ENCODE peak calls at places on chromosomes 5 and 9, in ten cellular contexts. One of them, this sample, is unnamed.

GRCh38 chr9:136111910-136112309 is 6.8 kb downstream of the TMEM250 start:
- DNase-seq in tibial nerve: no peak
- DNase-seq in A549: no peak
- DNase-seq in sigmoid colon: no peak
- DNase-seq in H1: no peak
- DNase-seq in transverse colon: no peak
- DNase-seq in suprapubic skin: no peak
- DNase-seq in HepG2: no peak
- DNase-seq in ovary: no peak
- DNase-seq in SK-N-SH: no peak
- DNase-seq in this sample: no peak

GRCh38 chr5:76980518-76981144 is 27.8 kb downstream of the CRHBP start:
- DNase-seq in tibial nerve: no peak
- DNase-seq in HepG2: no peak
- DNase-seq in sigmoid colon: no peak
- DNase-seq in H1: no peak
- DNase-seq in A549: no peak
- DNase-seq in ovary: no peak
- DNase-seq in suprapubic skin: no peak
- DNase-seq in transverse colon: no peak
- DNase-seq in SK-N-SH: no peak
- DNase-seq in this sample: no peak

GRCh38 chr5:65198777-65199120 is 283.0 kb downstream of the ADAMTS6 start:
- DNase-seq in A549: peak
- DNase-seq in suprapubic skin: no peak
- DNase-seq in SK-N-SH: no peak
- DNase-seq in H1: no peak
- DNase-seq in tibial nerve: no peak
- DNase-seq in transverse colon: no peak
- DNase-seq in sigmoid colon: no peak
- DNase-seq in HepG2: peak
- DNase-seq in ovary: no peak
- DNase-seq in this sample: no peak

GRCh38 chr9:86353591-86354047 is 591 bp downstream of the TUT7 start:
- DNase-seq in ovary: no peak
- DNase-seq in sigmoid colon: no peak
- DNase-seq in H1: no peak
- DNase-seq in HepG2: peak
- DNase-seq in tibial nerve: no peak
- DNase-seq in A549: peak
- DNase-seq in suprapubic skin: no peak
- DNase-seq in transverse colon: peak
- DNase-seq in SK-N-SH: no peak
- DNase-seq in this sample: peak

GRCh38 chr5:40401965-40402364 is 277.8 kb upstream of the PTGER4 start:
- DNase-seq in suprapubic skin: no peak
- DNase-seq in H1: no peak
- DNase-seq in transverse colon: no peak
- DNase-seq in sigmoid colon: no peak
- DNase-seq in A549: no peak
- DNase-seq in tibial nerve: no peak
- DNase-seq in HepG2: no peak
- DNase-seq in ovary: no peak
- DNase-seq in SK-N-SH: no peak
- DNase-seq in this sample: no peak

GRCh38 chr9:135220601-135221575 is 133.4 kb downstream of the OLFM1 start:
- DNase-seq in tibial nerve: no peak
- DNase-seq in A549: no peak
- DNase-seq in SK-N-SH: no peak
- DNase-seq in transverse colon: peak
- DNase-seq in HepG2: no peak
- DNase-seq in suprapubic skin: peak
- DNase-seq in sigmoid colon: peak
- DNase-seq in H1: no peak
- DNase-seq in ovary: peak
- DNase-seq in this sample: no peak

GRCh38 chr5:72110401-72111013 is 3.2 kb downstream of the MAP1B start:
- DNase-seq in A549: no peak
- DNase-seq in transverse colon: no peak
- DNase-seq in HepG2: no peak
- DNase-seq in sigmoid colon: no peak
- DNase-seq in SK-N-SH: peak
- DNase-seq in suprapubic skin: no peak
- DNase-seq in H1: no peak
- DNase-seq in tibial nerve: no peak
- DNase-seq in ovary: no peak
- DNase-seq in this sample: no peak

GRCh38 chr9:136896027-136896426 is 9.7 kb downstream of the TRAF2 start:
- DNase-seq in tibial nerve: no peak
- DNase-seq in A549: no peak
- DNase-seq in SK-N-SH: no peak
- DNase-seq in suprapubic skin: no peak
- DNase-seq in ovary: no peak
- DNase-seq in H1: no peak
- DNase-seq in sigmoid colon: no peak
- DNase-seq in HepG2: no peak
- DNase-seq in transverse colon: no peak
- DNase-seq in this sample: no peak

GRCh38 chr5:58925627-58926545 is 343.0 kb downstream of the RAB3C start:
- DNase-seq in sigmoid colon: no peak
- DNase-seq in HepG2: no peak
- DNase-seq in A549: no peak
- DNase-seq in ovary: no peak
- DNase-seq in transverse colon: no peak
- DNase-seq in suprapubic skin: no peak
- DNase-seq in tibial nerve: no peak
- DNase-seq in SK-N-SH: no peak
- DNase-seq in H1: no peak
- DNase-seq in this sample: no peak

GRCh38 chr9:133130721-133131244 is 9.7 kb upstream of the RALGDS start:
- DNase-seq in ovary: no peak
- DNase-seq in SK-N-SH: no peak
- DNase-seq in H1: no peak
- DNase-seq in sigmoid colon: no peak
- DNase-seq in suprapubic skin: no peak
- DNase-seq in HepG2: no peak
- DNase-seq in A549: no peak
- DNase-seq in transverse colon: peak
- DNase-seq in tibial nerve: no peak
- DNase-seq in this sample: no peak

GRCh38 chr9:75063556-75064305 is 24.2 kb downstream of the NMRK1 start:
- DNase-seq in sigmoid colon: no peak
- DNase-seq in ovary: no peak
- DNase-seq in transverse colon: no peak
- DNase-seq in H1: no peak
- DNase-seq in tibial nerve: no peak
- DNase-seq in HepG2: no peak
- DNase-seq in suprapubic skin: no peak
- DNase-seq in SK-N-SH: no peak
- DNase-seq in A549: no peak
- DNase-seq in this sample: no peak

GRCh38 chr9:137085918-137086530 is 761 bp upstream of the MAN1B1 start:
- DNase-seq in suprapubic skin: peak
- DNase-seq in ovary: no peak
- DNase-seq in tibial nerve: peak
- DNase-seq in SK-N-SH: peak
- DNase-seq in HepG2: no peak
- DNase-seq in A549: peak
- DNase-seq in H1: no peak
- DNase-seq in transverse colon: peak
- DNase-seq in sigmoid colon: no peak
- DNase-seq in this sample: peak

GRCh38 chr5:74044936-74045335 is 418.9 kb downstream of the ARHGEF28 start:
- DNase-seq in H1: no peak
- DNase-seq in SK-N-SH: no peak
- DNase-seq in suprapubic skin: no peak
- DNase-seq in sigmoid colon: no peak
- DNase-seq in ovary: no peak
- DNase-seq in tibial nerve: no peak
- DNase-seq in HepG2: no peak
- DNase-seq in A549: no peak
- DNase-seq in transverse colon: no peak
- DNase-seq in this sample: no peak

DNA sequence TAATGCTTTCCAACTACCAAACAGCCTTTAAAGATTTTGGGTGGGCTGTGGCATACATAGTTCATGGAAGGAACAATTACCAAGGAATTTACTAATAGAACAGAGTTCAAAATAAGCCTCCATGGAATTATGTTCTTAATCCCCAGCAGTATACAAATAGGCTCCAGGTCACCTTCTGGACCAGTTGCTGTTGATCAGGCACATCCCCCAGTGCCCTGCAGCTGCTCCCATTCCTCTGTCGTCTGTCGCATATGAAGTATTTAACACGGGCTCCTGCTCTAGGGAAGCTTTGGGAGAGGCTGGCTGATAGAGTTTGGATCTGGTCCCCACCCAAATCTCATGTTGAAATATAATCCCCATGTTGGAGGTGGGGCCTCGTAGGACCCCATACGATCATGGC is 17.8 kb downstream of the SHC3 start:
- DNase-seq in H1: no peak
- DNase-seq in HepG2: no peak
- DNase-seq in suprapubic skin: no peak
- DNase-seq in sigmoid colon: no peak
- DNase-seq in ovary: no peak
- DNase-seq in SK-N-SH: no peak
- DNase-seq in A549: no peak
- DNase-seq in transverse colon: no peak
- DNase-seq in tibial nerve: no peak
- DNase-seq in this sample: no peak
- H3K27ac ChIP-seq in H1: no peak
- H3K27ac ChIP-seq in HepG2: no peak
- H3K27ac ChIP-seq in suprapubic skin: no peak
- H3K27ac ChIP-seq in sigmoid colon: no peak
- H3K27ac ChIP-seq in ovary: no peak
- H3K27ac ChIP-seq in SK-N-SH: no peak
- H3K27ac ChIP-seq in A549: no peak
- H3K27ac ChIP-seq in transverse colon: no peak
- H3K27ac ChIP-seq in tibial nerve: no peak
- H3K27ac ChIP-seq in this sample: no peak

DNA sequence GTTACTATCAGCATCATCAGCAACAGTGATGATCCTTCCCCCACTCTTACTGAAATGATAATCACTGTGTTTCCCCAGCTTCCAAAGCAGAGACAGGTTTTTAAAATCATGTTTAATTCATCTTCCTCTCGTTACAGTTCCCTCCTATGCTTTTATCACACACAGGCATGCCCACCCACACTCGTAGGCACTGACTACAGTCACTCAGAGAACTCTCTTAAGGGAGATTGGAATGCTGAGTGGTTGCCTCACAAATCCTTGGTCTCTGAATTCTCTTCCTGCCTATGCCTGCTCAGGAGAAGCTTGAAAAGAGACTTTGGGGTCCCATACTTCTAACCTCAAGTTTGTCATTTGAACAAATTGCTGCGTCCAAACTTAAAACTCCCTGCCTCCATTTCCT is 179.2 kb downstream of the FRMD3 start:
- DNase-seq in A549: no peak
- DNase-seq in sigmoid colon: no peak
- DNase-seq in tibial nerve: no peak
- DNase-seq in ovary: no peak
- DNase-seq in H1: no peak
- DNase-seq in transverse colon: no peak
- DNase-seq in HepG2: no peak
- DNase-seq in SK-N-SH: no peak
- DNase-seq in suprapubic skin: no peak
- DNase-seq in this sample: no peak
- TF ChIP-seq EP300 in A549: no peak
- TF ChIP-seq EP300 in sigmoid colon: no peak
- TF ChIP-seq EP300 in tibial nerve: no peak
- TF ChIP-seq EP300 in ovary: no peak
- TF ChIP-seq EP300 in H1: no peak
- TF ChIP-seq EP300 in transverse colon: no peak
- TF ChIP-seq EP300 in HepG2: no peak
- TF ChIP-seq EP300 in SK-N-SH: no peak
- TF ChIP-seq EP300 in suprapubic skin: no peak
- TF ChIP-seq EP300 in this sample: no peak

DNA sequence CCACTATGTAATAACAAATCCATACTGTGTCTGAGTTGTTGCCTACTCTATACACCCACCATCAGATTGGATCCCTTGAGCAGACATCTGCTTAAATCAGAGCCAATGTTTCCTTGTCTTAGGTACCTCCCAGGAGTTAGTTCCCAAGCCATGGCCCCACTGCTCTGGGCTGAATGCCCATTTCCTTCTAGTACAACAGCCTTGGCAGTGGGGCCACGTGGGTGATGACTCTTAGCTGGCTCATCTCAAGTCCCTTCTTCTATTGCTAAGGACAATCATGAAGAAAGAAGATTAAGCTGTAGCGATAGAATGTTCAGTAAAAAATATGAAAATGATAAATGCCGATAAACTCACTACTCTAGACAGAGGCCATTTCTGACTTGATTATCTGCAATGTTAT is 16.6 kb downstream of the PTGR1 start:
- DNase-seq in H1: no peak
- DNase-seq in SK-N-SH: no peak
- DNase-seq in suprapubic skin: no peak
- DNase-seq in transverse colon: no peak
- DNase-seq in tibial nerve: no peak
- DNase-seq in ovary: no peak
- DNase-seq in HepG2: no peak
- DNase-seq in sigmoid colon: no peak
- DNase-seq in A549: no peak
- DNase-seq in this sample: no peak
- H3K27ac ChIP-seq in H1: no peak
- H3K27ac ChIP-seq in SK-N-SH: no peak
- H3K27ac ChIP-seq in suprapubic skin: no peak
- H3K27ac ChIP-seq in transverse colon: no peak
- H3K27ac ChIP-seq in tibial nerve: no peak
- H3K27ac ChIP-seq in ovary: no peak
- H3K27ac ChIP-seq in HepG2: no peak
- H3K27ac ChIP-seq in sigmoid colon: no peak
- H3K27ac ChIP-seq in A549: no peak
- H3K27ac ChIP-seq in this sample: no peak

DNA sequence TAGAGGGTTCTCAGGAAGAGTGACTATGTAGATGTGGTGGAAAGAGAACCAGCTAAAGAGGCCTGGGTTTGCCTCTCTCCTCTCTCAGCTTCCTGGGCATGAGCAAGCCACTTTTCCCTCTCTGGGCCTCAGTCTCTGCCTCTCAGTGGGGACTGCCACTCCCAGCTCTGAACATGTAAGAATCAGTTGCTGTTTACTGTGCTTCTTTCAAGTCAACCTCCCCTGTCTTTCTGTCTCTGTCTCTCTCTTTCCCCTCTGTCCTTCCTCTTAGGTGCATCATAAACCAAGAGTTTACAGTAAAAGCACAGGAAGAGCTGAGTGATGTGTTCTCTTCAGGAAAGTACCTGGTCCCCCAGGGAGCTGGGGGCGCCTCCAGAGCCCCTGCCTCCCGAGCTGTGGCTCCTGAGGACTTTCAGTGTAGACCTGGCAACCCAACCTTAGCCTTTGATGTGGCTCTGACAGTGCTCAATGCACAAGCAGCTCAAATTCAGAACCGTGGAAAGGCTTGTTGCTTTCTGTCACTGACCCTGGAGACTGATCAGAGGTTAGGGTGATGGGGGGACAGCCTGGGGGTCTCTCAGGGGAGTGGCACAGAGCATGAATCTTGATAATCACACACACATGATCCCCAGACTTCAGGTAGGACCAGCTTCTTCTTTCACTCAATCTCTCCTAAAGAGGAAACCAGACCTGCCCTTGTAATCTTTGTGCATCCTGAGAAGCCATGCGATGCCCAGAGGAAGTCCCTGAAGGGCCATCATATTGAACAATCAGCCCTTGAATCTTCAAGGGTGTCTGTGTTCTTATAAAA is 59.4 kb upstream of the TNFSF8 start:
- DNase-seq in HepG2: no peak
- DNase-seq in ovary: no peak
- DNase-seq in tibial nerve: no peak
- DNase-seq in suprapubic skin: no peak
- DNase-seq in sigmoid colon: no peak
- DNase-seq in H1: no peak
- DNase-seq in transverse colon: no peak
- DNase-seq in SK-N-SH: no peak
- DNase-seq in A549: no peak
- DNase-seq in this sample: no peak
- TF ChIP-seq EP300 in HepG2: no peak
- TF ChIP-seq EP300 in ovary: no peak
- TF ChIP-seq EP300 in tibial nerve: no peak
- TF ChIP-seq EP300 in suprapubic skin: no peak
- TF ChIP-seq EP300 in sigmoid colon: no peak
- TF ChIP-seq EP300 in H1: no peak
- TF ChIP-seq EP300 in transverse colon: no peak
- TF ChIP-seq EP300 in SK-N-SH: no peak
- TF ChIP-seq EP300 in A549: no peak
- TF ChIP-seq EP300 in this sample: no peak

This sample was measured in stomach.